ENCODE peak calls at places on chromosomes 2 and 18, in nine cellular contexts. T is lower lobe of right lung; K is activated CD8-positive, alpha-beta T cell treated with anti-CD3 and anti-CD28 coated beads for 36 hours; Q is aorta; J is stimulated activated effector memory CD8-positive, alpha-beta T cell treated with anti-CD3 and anti-CD28 coated beads, Interleukin-12 subunit alpha, Interleukin-12 subunit beta, amount 100 ng/mL, for 72 hours; P is central memory CD8-positive, alpha-beta T cell; L is HCT116; S is psoas muscle; R is naive B cell. F is an unnamed sample.

GRCh38 chr2:180015951-180016709 is 9.0 kb upstream of the CWC22 start:
- ATAC-seq in S (no peak), Q (peak), T (no peak), J (no peak), K (no peak), L (no peak), P (no peak), R (no peak), F (no peak)

GRCh38 chr2:54430649-54431048 is 25.5 kb upstream of the SPTBN1 start:
- ATAC-seq in J (no peak), K (no peak), P (no peak), S (no peak), T (peak), L (no peak), R (no peak), Q (peak), F (no peak)

GRCh38 chr18:34632323-34632722 is 77.8 kb upstream of the DTNA start:
- ATAC-seq in S (no peak), R (no peak), L (no peak), Q (no peak), P (no peak), J (no peak), T (no peak), K (no peak), F (no peak)

GRCh38 chr18:8389391-8390340 is 219.6 kb upstream of the RAB12 start:
- ATAC-seq in K (no peak), T (peak), Q (peak), L (peak), J (no peak), R (no peak), P (no peak), S (peak), F (no peak)

GRCh38 chr2:168403736-168404135 is 52.3 kb upstream of the CERS6 start:
- ATAC-seq in J (no peak), L (no peak), Q (no peak), T (no peak), K (peak), R (no peak), S (no peak), P (no peak), F (no peak)

GRCh38 chr18:47526147-47526546 is 274.7 kb upstream of the SKOR2 start:
- ATAC-seq in P (no peak), S (no peak), Q (no peak), L (no peak), T (no peak), R (no peak), J (no peak), K (no peak), F (no peak)

GRCh38 chr2:201466050-201466660 is 14.6 kb downstream of the STRADB start:
- ATAC-seq in S (peak), P (no peak), K (no peak), T (no peak), L (no peak), Q (peak), R (no peak), J (no peak), F (no peak)

GRCh38 chr2:46772500-46772899 is 143.1 kb downstream of the MCFD2 start:
- ATAC-seq in R (no peak), T (no peak), L (no peak), J (no peak), S (no peak), P (no peak), Q (no peak), K (no peak), F (no peak)

GRCh38 chr2:85656468-85656867 is 11.5 kb downstream of the SFTPB start:
- ATAC-seq in P (no peak), R (no peak), J (no peak), K (no peak), L (no peak), Q (no peak), S (no peak), T (peak), F (no peak)